ENCODE peak calls at places on chromosomes 12 and 14, in five cellular contexts. O, J, R, A and K are unnamed samples.

GRCh38 chr14:32756775-32757174 is 181.9 kb upstream of the NPAS3 start:
- DNase-seq in O (no peak), J (no peak), R (no peak), A (no peak), K (no peak)

GRCh38 chr14:80077262-80077661 is 134.0 kb downstream of the DIO2 start:
- DNase-seq in O (no peak), J (no peak), R (no peak), A (no peak), K (no peak)

GRCh38 chr12:62730649-62731377 is 204.1 kb downstream of the PPM1H start:
- DNase-seq in O (no peak), J (no peak), R (no peak), A (peak), K (peak)

GRCh38 chr12:94147991-94148840 is at the start of gene PLXNC1:
- DNase-seq in O (peak), J (peak), R (peak), A (peak), K (peak)

GRCh38 chr14:23518716-23519115 is 32.8 kb downstream of the ZFHX2 start:
- DNase-seq in O (no peak), J (no peak), R (no peak), A (no peak), K (no peak)

GRCh38 chr14:92956961-92957360 is 34.0 kb downstream of the CHGA start:
- DNase-seq in O (no peak), J (no peak), R (no peak), A (no peak), K (no peak)

GRCh38 chr12:43742106-43742505 is 16.5 kb downstream of the PUS7L start:
- DNase-seq in O (no peak), J (no peak), R (no peak), A (peak), K (no peak)

GRCh38 chr12:113231275-113232231 is 10.3 kb downstream of the TPCN1 start:
- DNase-seq in O (no peak), J (no peak), R (no peak), A (peak), K (no peak)

GRCh38 chr12:57687862-57688261 is 6.1 kb upstream of the OS9 start:
- DNase-seq in O (no peak), J (no peak), R (no peak), A (no peak), K (no peak)

GRCh38 chr12:8680533-8680932 is 17.3 kb upstream of the RIMKLB start:
- DNase-seq in O (no peak), J (no peak), R (no peak), A (no peak), K (no peak)
- TF ChIP-seq CTCF in O (no peak), J (no peak), R (peak), A (peak), K (peak)

DNA sequence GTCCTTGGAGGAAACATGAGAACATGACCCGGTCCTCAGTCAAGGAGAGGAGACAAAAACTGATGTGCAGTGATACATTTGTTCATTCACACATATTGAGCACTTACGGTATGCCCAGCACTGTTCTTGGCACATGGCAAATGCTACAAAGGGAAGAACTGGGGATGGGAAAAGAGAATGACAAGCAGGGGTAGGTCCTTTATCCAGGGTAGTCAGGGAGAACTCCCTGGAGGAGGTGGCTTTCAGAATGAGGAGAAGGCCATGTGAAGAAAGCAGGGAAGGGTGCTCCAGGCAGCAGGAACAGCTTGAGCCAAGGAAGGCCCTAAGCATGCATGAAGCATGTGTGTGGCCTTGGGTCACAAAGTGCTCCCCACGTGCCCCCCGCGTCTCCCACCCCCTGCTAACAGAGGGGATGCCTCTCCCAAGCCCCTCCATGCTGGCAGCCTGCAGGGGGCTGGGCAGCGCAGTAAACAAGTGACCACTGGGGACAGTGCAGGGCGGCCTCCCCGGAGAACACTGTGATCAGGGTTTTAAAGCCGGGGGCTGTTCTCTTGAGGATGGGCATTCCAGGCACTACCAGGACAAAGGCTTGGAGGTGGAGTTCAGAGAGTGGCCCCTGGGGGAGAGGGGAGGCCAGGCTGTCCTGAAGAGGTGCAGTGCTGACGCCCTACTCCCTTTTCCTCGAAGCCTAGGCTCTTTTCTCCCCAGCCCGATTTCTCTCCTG is 71.0 kb downstream of the PHETA1 start:
- DNase-seq in O (peak), J (no peak), R (no peak), A (no peak), K (no peak)
- TF ChIP-seq CTCF in O (no peak), J (no peak), R (no peak), A (no peak), K (no peak)

GRCh38 chr12:29799591-29799990 is 15.8 kb upstream of the TMTC1 start:
- DNase-seq in O (no peak), J (no peak), R (no peak), A (no peak), K (no peak)

GRCh38 chr12:29795715-29796114 is 12.0 kb upstream of the TMTC1 start:
- DNase-seq in O (no peak), J (no peak), R (no peak), A (no peak), K (no peak)

GRCh38 chr12:29797565-29798360 is 14.0 kb upstream of the TMTC1 start:
- DNase-seq in O (no peak), J (no peak), R (no peak), A (no peak), K (no peak)

GRCh38 chr12:29794869-29795268 is 11.1 kb upstream of the TMTC1 start:
- DNase-seq in O (no peak), J (no peak), R (no peak), A (no peak), K (no peak)

DNA sequence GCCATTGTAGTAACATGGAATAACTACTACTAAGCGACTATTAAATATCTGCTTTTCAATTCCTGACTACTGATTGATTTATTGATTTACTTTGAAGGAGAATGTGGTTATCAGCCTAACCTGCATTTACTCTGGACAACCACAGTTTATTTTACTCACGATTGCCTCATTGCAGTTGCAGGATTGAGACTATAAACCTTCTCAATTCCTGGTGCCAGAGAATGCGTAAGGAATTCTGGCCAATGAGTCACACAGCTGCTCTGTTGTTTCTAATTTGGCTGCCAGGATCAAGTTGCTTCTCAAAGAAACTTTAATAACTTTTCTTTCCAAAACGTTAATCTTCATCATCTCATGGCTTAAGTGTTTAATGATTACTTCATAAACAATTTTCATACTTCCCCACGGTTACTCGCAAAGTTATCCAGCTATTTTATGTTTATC is 13.1 kb upstream of the TMTC1 start:
- DNase-seq in O (no peak), J (no peak), R (no peak), A (peak), K (no peak)
- TF ChIP-seq CTCF in O (no peak), J (no peak), R (no peak), A (no peak), K (no peak)

DNA sequence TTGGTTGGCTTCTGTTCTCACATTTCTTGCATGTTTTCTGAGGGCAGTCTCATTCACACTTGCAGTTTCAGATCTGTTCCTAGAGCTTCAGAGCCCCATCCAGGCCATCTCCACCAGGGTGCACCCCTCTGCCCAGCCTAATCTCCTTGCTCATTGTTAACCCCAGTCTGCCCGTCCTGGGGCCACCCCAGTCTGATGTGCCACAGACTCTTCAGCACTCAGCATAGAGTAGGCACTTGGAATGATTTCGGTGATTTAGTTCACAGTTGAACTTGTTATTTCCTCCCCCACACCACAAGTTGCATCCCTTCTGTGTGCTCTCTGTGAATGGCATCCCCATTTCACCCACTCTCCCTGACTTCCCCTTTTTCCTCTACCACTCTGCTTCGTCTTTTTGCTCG is 41.3 kb downstream of the ANO6 start:
- DNase-seq in O (no peak), J (no peak), R (peak), A (no peak), K (peak)
- TF ChIP-seq CTCF in O (no peak), J (no peak), R (peak), A (no peak), K (peak)

DNA sequence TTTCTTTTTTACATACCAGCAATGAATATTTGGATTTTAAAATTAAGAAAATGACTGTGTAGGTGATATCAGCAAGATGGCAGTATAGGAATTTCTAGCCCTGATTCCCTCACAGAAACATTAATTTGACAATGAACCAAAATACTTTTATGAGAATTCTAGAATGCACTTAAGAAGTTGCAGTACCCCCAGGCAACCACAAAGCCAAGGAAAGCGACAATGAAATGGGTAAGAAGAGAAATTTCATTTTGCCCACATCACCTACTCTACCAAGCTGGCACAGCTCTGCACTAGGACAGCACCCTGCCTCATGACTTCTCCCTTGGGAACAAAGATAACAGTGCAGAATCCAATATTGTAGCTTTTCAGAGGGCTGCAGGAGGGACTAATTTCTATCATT is 6.6 kb downstream of the OR9K2 start:
- DNase-seq in O (no peak), J (no peak), R (no peak), A (no peak), K (no peak)
- TF ChIP-seq CTCF in O (no peak), J (peak), R (peak), A (no peak), K (no peak)

GRCh38 chr12:105342464-105342863 is 12.0 kb downstream of the C12orf75 start:
- DNase-seq in O (no peak), J (no peak), R (no peak), A (no peak), K (no peak)
- TF ChIP-seq CTCF in O (no peak), J (no peak), R (no peak), A (no peak), K (no peak)

DNA sequence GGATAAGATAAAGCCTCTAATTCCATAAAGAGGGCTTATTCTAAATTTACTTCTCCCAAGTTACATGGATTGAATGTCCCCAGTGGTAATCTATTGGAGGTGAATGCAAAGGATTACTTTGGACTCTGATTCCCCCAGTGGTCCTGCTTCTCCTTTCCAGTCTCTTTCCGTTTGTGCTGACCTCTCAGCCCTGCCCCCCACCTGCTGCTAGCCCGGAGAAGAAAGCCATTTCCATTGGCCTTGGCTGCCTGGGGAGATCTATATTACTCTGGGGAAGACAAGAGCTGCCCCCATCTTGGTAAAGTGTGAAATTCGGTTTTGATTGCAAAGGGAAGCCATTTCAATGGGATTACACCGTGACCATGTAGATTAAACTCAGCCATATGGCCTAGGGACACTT is 13.3 kb downstream of the ASCL1 start:
- DNase-seq in O (no peak), J (no peak), R (no peak), A (no peak), K (no peak)
- TF ChIP-seq CTCF in O (no peak), J (no peak), R (no peak), A (no peak), K (no peak)

GRCh38 chr12:103882861-103883596 is 42.0 kb upstream of the NT5DC3 start:
- DNase-seq in O (no peak), J (no peak), R (peak), A (no peak), K (peak)

GRCh38 chr12:103887738-103888137 is 42.5 kb upstream of the HSP90B1 start:
- DNase-seq in O (no peak), J (no peak), R (no peak), A (no peak), K (no peak)

GRCh38 chr12:103886398-103886797 is 43.8 kb upstream of the HSP90B1 start:
- DNase-seq in O (no peak), J (no peak), R (no peak), A (no peak), K (no peak)

GRCh38 chr12:103881261-103881660 is 40.2 kb upstream of the NT5DC3 start:
- DNase-seq in O (no peak), J (no peak), R (peak), A (no peak), K (no peak)

GRCh38 chr12:103884316-103884715 is 43.3 kb upstream of the NT5DC3 start:
- DNase-seq in O (no peak), J (peak), R (no peak), A (peak), K (peak)
- TF ChIP-seq CTCF in O (no peak), J (peak), R (peak), A (peak), K (peak)

DNA sequence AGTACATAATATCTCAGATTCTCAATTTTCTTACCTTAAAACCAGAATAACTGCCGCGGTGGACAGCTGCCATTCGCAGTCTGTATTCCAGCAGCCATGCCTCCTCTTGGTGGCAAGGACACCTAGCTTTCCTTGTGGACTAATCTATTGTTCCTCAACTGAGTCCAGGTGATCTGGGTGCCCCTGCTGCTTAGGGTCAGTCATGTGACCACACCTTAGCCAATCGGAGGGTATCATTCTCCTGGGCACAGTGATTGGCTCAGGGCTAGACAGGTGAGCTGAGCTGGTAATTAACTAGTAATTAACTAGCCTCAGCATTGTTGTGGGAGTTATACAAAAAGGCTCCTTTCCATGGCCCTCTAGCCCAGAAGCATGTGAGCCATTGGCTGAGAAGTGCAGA is 55.0 kb downstream of the RIMBP2 start:
- DNase-seq in O (no peak), J (no peak), R (no peak), A (no peak), K (no peak)
- TF ChIP-seq CTCF in O (no peak), J (no peak), R (no peak), A (no peak), K (no peak)

DNA sequence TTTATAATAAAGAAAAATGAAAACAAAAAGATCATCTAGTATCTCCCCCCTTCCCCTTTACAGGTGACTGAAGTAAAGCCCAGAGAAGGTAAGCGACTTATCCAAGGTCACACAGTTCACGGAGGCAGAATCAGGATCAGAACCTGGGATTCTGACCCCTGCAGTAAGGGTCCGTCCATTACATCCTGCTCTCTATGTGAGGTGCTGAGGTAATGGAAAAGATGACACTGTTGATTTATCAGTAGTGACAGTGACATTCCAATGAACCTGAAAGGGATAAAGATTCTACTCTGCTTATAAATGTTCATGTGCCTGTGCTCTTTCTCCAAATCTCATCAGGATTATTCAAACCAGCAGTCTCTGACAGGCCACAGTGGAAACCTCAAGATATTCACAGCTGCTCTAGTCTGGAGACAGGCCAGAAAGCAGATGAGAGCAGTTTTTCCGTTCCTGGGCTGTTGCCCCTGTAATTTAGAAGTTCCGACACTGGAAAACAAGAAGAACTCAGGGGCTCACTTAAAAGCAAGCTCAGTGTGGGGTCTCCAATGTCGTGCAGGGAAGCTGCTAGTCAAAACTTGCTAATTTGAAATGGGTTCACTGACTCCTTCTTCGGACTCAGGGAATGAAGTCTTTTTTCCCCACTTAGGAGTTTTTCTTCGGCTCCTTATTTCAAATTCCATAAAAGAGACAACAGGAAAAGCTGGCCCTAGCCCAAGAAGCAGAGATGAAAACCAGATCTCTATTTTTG is 131.7 kb upstream of the EEA1 start:
- DNase-seq in O (no peak), J (no peak), R (peak), A (peak), K (peak)
- TF ChIP-seq CTCF in O (no peak), J (no peak), R (peak), A (no peak), K (no peak)